ENCODE peak calls at places on chromosomes 16 and 17, in four cellular contexts. One of them, this sample, is unnamed.

GRCh38 chr17:6084226-6085161 is 14.3 kb downstream of the WSCD1 start:
- DNase-seq in trophoblast cell: no peak
- DNase-seq in neuronal stem cell: no peak
- DNase-seq in mesenchymal stem cell: no peak
- DNase-seq in this sample: no peak

GRCh38 chr17:4953461-4953961 is 2.6 kb downstream of the ENO3 start:
- DNase-seq in trophoblast cell: no peak
- DNase-seq in mesenchymal stem cell: no peak
- DNase-seq in neuronal stem cell: no peak
- DNase-seq in this sample: peak

GRCh38 chr16:57527027-57527426 is 9.3 kb downstream of the CCDC102A start:
- DNase-seq in neuronal stem cell: no peak
- DNase-seq in trophoblast cell: no peak
- DNase-seq in mesenchymal stem cell: no peak
- DNase-seq in this sample: no peak

GRCh38 chr17:55155867-55156560 is 108.7 kb upstream of the HLF start:
- DNase-seq in mesenchymal stem cell: no peak
- DNase-seq in trophoblast cell: no peak
- DNase-seq in neuronal stem cell: no peak
- DNase-seq in this sample: no peak

GRCh38 chr16:58733248-58733670 is 857 bp downstream of the GOT2 start:
- DNase-seq in mesenchymal stem cell: peak
- DNase-seq in trophoblast cell: peak
- DNase-seq in neuronal stem cell: no peak
- DNase-seq in this sample: peak

GRCh38 chr17:34797724-34798123 is 163.5 kb downstream of the CCT6B start:
- DNase-seq in trophoblast cell: peak
- DNase-seq in neuronal stem cell: peak
- DNase-seq in mesenchymal stem cell: no peak
- DNase-seq in this sample: peak

GRCh38 chr16:57623251-57624043 is 5.0 kb upstream of the ADGRG1 start:
- DNase-seq in trophoblast cell: peak
- DNase-seq in mesenchymal stem cell: peak
- DNase-seq in neuronal stem cell: no peak
- DNase-seq in this sample: peak

GRCh38 chr17:41421116-41421515 is 3.3 kb downstream of the KRT37 start:
- DNase-seq in trophoblast cell: peak
- DNase-seq in mesenchymal stem cell: peak
- DNase-seq in neuronal stem cell: no peak
- DNase-seq in this sample: peak

GRCh38 chr16:26058326-26058725 is 366.6 kb downstream of the HS3ST4 start:
- DNase-seq in neuronal stem cell: no peak
- DNase-seq in mesenchymal stem cell: no peak
- DNase-seq in trophoblast cell: no peak
- DNase-seq in this sample: no peak

GRCh38 chr17:38568845-38569510 is 36.8 kb downstream of the SRCIN1 start:
- DNase-seq in mesenchymal stem cell: no peak
- DNase-seq in trophoblast cell: no peak
- DNase-seq in neuronal stem cell: no peak
- DNase-seq in this sample: no peak

GRCh38 chr17:37273419-37274051 is 102.2 kb upstream of the C17orf78 start:
- DNase-seq in neuronal stem cell: no peak
- DNase-seq in trophoblast cell: no peak
- DNase-seq in mesenchymal stem cell: peak
- DNase-seq in this sample: peak

GRCh38 chr17:75783069-75783783 is 1.4 kb upstream of the UNK start:
- DNase-seq in neuronal stem cell: no peak
- DNase-seq in mesenchymal stem cell: peak
- DNase-seq in trophoblast cell: peak
- DNase-seq in this sample: peak

GRCh38 chr16:87580855-87581261 is 21.4 kb upstream of the JPH3 start:
- DNase-seq in neuronal stem cell: no peak
- DNase-seq in mesenchymal stem cell: peak
- DNase-seq in trophoblast cell: no peak
- DNase-seq in this sample: peak

GRCh38 chr17:79922161-79922569 is 82.9 kb upstream of the CBX4 start:
- DNase-seq in trophoblast cell: no peak
- DNase-seq in mesenchymal stem cell: no peak
- DNase-seq in neuronal stem cell: no peak
- DNase-seq in this sample: no peak

GRCh38 chr17:27579897-27580321 is 51.1 kb upstream of the LGALS9 start:
- DNase-seq in mesenchymal stem cell: no peak
- DNase-seq in neuronal stem cell: no peak
- DNase-seq in trophoblast cell: peak
- DNase-seq in this sample: no peak

GRCh38 chr16:17803625-17804410 is 333.1 kb upstream of the XYLT1 start:
- DNase-seq in trophoblast cell: no peak
- DNase-seq in neuronal stem cell: no peak
- DNase-seq in mesenchymal stem cell: no peak
- DNase-seq in this sample: peak

GRCh38 chr16:7303677-7304200 is 28.9 kb upstream of the RBFOX1 start:
- DNase-seq in neuronal stem cell: no peak
- DNase-seq in mesenchymal stem cell: no peak
- DNase-seq in trophoblast cell: no peak
- DNase-seq in this sample: no peak

GRCh38 chr17:57608369-57609124 is 136.6 kb downstream of the CCDC182 start:
- DNase-seq in mesenchymal stem cell: no peak
- DNase-seq in neuronal stem cell: no peak
- DNase-seq in trophoblast cell: no peak
- DNase-seq in this sample: no peak

GRCh38 chr16:7236824-7237410 is 95.7 kb upstream of the RBFOX1 start:
- DNase-seq in trophoblast cell: no peak
- DNase-seq in mesenchymal stem cell: no peak
- DNase-seq in neuronal stem cell: no peak
- DNase-seq in this sample: no peak

GRCh38 chr17:76199466-76199865 is 40.8 kb downstream of the RNF157 start:
- DNase-seq in mesenchymal stem cell: no peak
- DNase-seq in trophoblast cell: no peak
- DNase-seq in neuronal stem cell: no peak
- DNase-seq in this sample: no peak

GRCh38 chr17:5874486-5874885 is 195.7 kb upstream of the WSCD1 start:
- DNase-seq in neuronal stem cell: no peak
- DNase-seq in mesenchymal stem cell: peak
- DNase-seq in trophoblast cell: no peak
- DNase-seq in this sample: no peak

GRCh38 chr17:77279448-77280303 is 138.9 kb downstream of the SEC14L1 start:
- DNase-seq in mesenchymal stem cell: peak
- DNase-seq in trophoblast cell: peak
- DNase-seq in neuronal stem cell: no peak
- DNase-seq in this sample: peak

GRCh38 chr16:3214904-3215600 is 19.9 kb downstream of the ZNF200 start:
- DNase-seq in trophoblast cell: no peak
- DNase-seq in mesenchymal stem cell: no peak
- DNase-seq in neuronal stem cell: no peak
- DNase-seq in this sample: no peak

GRCh38 chr16:89155851-89156739 is 15.5 kb upstream of the CDH15 start:
- DNase-seq in neuronal stem cell: no peak
- DNase-seq in mesenchymal stem cell: peak
- DNase-seq in trophoblast cell: no peak
- DNase-seq in this sample: no peak

GRCh38 chr17:40555296-40556190 is 9.7 kb downstream of the CCR7 start:
- DNase-seq in mesenchymal stem cell: no peak
- DNase-seq in trophoblast cell: peak
- DNase-seq in neuronal stem cell: no peak
- DNase-seq in this sample: no peak

GRCh38 chr17:39200957-39201510 is 951 bp downstream of the RPL19 start:
- DNase-seq in neuronal stem cell: no peak
- DNase-seq in trophoblast cell: no peak
- DNase-seq in mesenchymal stem cell: no peak
- DNase-seq in this sample: no peak

GRCh38 chr16:4200781-4201137 is 41.1 kb downstream of the SRL start:
- DNase-seq in neuronal stem cell: no peak
- DNase-seq in trophoblast cell: peak
- DNase-seq in mesenchymal stem cell: peak
- DNase-seq in this sample: peak

GRCh38 chr16:31513126-31513525 is 4.9 kb upstream of the RUSF1 start:
- DNase-seq in neuronal stem cell: no peak
- DNase-seq in trophoblast cell: no peak
- DNase-seq in mesenchymal stem cell: peak
- DNase-seq in this sample: peak

GRCh38 chr16:70444249-70445063 is 5.6 kb upstream of the ST3GAL2 start:
- DNase-seq in neuronal stem cell: no peak
- DNase-seq in trophoblast cell: no peak
- DNase-seq in mesenchymal stem cell: no peak
- DNase-seq in this sample: no peak

DNA sequence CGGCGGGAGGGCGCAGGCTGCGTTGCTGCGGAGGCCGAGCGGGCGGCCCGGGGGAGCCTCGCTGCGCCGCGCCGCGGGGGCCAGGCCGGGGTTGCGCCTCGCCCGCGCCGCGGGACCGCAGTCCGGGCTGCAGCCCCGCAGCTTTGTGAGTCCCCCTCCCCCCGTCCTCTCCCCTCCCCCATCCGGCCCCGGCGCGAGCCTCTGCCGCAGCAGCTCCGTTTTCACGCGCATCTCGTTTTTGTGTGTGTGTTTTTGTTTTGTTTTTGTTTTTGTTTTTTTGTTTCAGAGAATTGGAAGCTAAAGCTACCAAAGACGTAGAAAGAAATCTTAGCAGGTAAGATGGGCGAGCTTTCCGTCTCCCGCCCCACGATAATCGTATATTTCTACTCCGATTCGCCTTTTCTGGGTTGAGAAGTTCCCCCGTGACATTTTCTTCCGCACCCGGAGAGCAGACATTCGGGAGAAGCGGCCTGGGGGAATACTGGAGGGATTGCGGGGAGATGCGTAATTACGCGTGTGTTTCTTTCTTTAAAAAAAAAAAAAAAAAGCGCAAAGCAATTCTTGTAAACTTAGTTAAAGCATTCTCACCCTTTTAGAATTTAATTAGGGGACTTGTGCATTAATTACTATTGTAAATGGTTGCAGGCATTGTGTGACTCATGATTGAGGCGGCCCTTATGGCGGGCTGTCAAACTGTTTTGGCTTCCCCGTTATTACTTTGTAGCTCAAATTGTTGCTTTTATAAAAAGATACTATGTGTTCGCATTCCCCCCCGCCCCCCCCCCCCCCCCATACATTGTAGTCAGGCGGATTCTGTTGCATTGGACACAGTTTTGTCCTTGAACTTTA is 740 bp downstream of the TNRC6A start:
- DNase-seq in trophoblast cell: peak
- DNase-seq in neuronal stem cell: peak
- DNase-seq in mesenchymal stem cell: peak
- DNase-seq in this sample: peak
- H3K14ac ChIP-seq in trophoblast cell: peak
- H3K14ac ChIP-seq in neuronal stem cell: peak
- H3K14ac ChIP-seq in mesenchymal stem cell: no peak
- H3K14ac ChIP-seq in this sample: peak

GRCh38 chr16:83813818-83814653 is 6.3 kb downstream of the HSBP1 start:
- DNase-seq in mesenchymal stem cell: peak
- DNase-seq in neuronal stem cell: peak
- DNase-seq in trophoblast cell: peak
- DNase-seq in this sample: peak
- H3K14ac ChIP-seq in mesenchymal stem cell: no peak
- H3K14ac ChIP-seq in neuronal stem cell: peak
- H3K14ac ChIP-seq in trophoblast cell: no peak
- H3K14ac ChIP-seq in this sample: peak

GRCh38 chr16:8952281-8952751 is 11.4 kb downstream of the USP7 start:
- DNase-seq in trophoblast cell: no peak
- DNase-seq in mesenchymal stem cell: no peak
- DNase-seq in neuronal stem cell: no peak
- DNase-seq in this sample: no peak

GRCh38 chr16:8951447-8952280 is 12.0 kb downstream of the USP7 start:
- DNase-seq in trophoblast cell: no peak
- DNase-seq in neuronal stem cell: no peak
- DNase-seq in mesenchymal stem cell: no peak
- DNase-seq in this sample: no peak

GRCh38 chr16:8948831-8949230 is 14.9 kb downstream of the USP7 start:
- DNase-seq in trophoblast cell: no peak
- DNase-seq in mesenchymal stem cell: no peak
- DNase-seq in neuronal stem cell: no peak
- DNase-seq in this sample: no peak

GRCh38 chr16:8949536-8950418 is 13.9 kb downstream of the USP7 start:
- DNase-seq in neuronal stem cell: no peak
- DNase-seq in mesenchymal stem cell: no peak
- DNase-seq in trophoblast cell: peak
- DNase-seq in this sample: no peak

DNA sequence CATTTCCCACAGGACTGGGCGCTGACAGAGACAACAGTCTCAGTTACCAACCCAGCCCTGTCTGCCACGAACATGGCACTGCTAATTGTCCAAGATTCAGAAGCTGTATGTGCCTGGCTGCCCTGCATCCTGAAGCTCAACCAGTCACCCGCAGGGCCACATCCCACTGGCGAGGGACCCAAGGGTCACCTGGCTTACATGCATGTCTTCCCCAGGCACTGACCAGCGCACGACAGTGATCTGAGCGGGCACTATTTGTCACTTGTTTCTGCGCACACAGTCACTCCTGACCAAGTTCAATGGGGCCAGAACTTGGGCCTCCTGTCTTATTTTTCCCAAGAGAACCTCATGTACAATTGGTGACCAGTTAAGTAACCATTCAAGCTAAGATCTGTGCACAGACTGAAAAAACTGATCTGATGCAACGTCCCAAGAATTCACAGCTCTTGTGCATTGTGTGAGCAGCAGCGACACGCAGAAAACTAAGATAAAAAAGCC is 13.1 kb downstream of the USP7 start:
- DNase-seq in trophoblast cell: peak
- DNase-seq in mesenchymal stem cell: peak
- DNase-seq in neuronal stem cell: no peak
- DNase-seq in this sample: peak
- H3K14ac ChIP-seq in trophoblast cell: no peak
- H3K14ac ChIP-seq in mesenchymal stem cell: no peak
- H3K14ac ChIP-seq in neuronal stem cell: no peak
- H3K14ac ChIP-seq in this sample: peak

GRCh38 chr17:44121997-44122824 is 1.2 kb downstream of the HDAC5 start:
- DNase-seq in trophoblast cell: no peak
- DNase-seq in neuronal stem cell: no peak
- DNase-seq in mesenchymal stem cell: no peak
- DNase-seq in this sample: no peak

GRCh38 chr17:44123356-44124117 is at the start of gene HDAC5:
- DNase-seq in neuronal stem cell: peak
- DNase-seq in trophoblast cell: peak
- DNase-seq in mesenchymal stem cell: peak
- DNase-seq in this sample: peak

GRCh38 chr17:44121206-44121605 is 2.2 kb downstream of the HDAC5 start:
- DNase-seq in neuronal stem cell: no peak
- DNase-seq in trophoblast cell: no peak
- DNase-seq in mesenchymal stem cell: no peak
- DNase-seq in this sample: no peak

GRCh38 chr17:44124118-44124438 is 637 bp upstream of the HDAC5 start:
- DNase-seq in neuronal stem cell: no peak
- DNase-seq in mesenchymal stem cell: no peak
- DNase-seq in trophoblast cell: no peak
- DNase-seq in this sample: no peak

DNA sequence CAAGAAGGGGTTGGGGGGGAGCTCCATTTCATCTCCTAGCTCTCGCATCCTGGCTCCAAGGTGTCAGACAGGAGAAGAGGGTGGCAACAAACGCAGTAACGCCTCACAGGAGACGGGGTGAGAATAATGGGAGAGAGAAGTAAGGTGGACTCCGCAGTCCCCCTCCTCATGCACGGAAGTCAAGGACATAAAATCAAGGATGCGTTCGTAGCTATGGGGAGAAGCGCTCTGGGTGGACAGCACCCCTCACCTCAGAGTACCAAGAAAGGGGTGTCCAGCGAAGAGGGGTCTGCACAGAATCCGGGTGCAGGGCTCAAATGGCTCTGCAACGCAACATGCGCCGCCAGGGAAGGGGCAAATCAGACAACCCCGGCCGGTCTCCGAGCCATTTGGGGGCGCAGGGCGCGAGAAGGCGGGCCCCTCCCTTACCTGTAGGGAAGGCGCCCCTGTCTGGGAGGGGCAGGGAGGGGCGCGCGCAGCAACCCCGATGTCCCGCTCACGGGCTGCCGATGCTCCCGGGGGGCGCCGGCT is 551 bp downstream of the HDAC5 start:
- DNase-seq in neuronal stem cell: no peak
- DNase-seq in mesenchymal stem cell: no peak
- DNase-seq in trophoblast cell: no peak
- DNase-seq in this sample: no peak
- H3K14ac ChIP-seq in neuronal stem cell: peak
- H3K14ac ChIP-seq in mesenchymal stem cell: no peak
- H3K14ac ChIP-seq in trophoblast cell: peak
- H3K14ac ChIP-seq in this sample: peak

This sample was measured in IMR-90.